ENCODE peak calls at places on chromosomes 7 and 10, in eight cellular contexts. C is left lung, E is astrocyte, Y is right lobe of liver, O is breast epithelium, A is LNCaP clone FGC, H is Peyer's patch, F is neural progenitor cell. W is an unnamed sample.

GRCh38 chr10:58791137-58791536 is 278.5 kb downstream of the BICC1 start:
- DNase-seq in C (no peak), E (peak), Y (no peak), O (no peak), A (no peak), H (no peak), F (no peak), W (peak)

GRCh38 chr7:143384148-143384547 is 3.0 kb downstream of the ZYX start:
- DNase-seq in C (no peak), E (peak), Y (no peak), O (no peak), A (no peak), H (no peak), F (no peak), W (peak)

GRCh38 chr7:93027044-93027443 is 90.7 kb downstream of the SAMD9 start:
- DNase-seq in C (no peak), E (no peak), Y (no peak), O (no peak), A (no peak), H (no peak), F (no peak), W (no peak)

GRCh38 chr7:122902751-122903495 is 16.7 kb upstream of the CADPS2 start:
- DNase-seq in C (no peak), E (no peak), Y (no peak), O (no peak), A (no peak), H (no peak), F (no peak), W (peak)

GRCh38 chr10:133355266-133355665 is 2.6 kb downstream of the FUOM start:
- DNase-seq in C (peak), E (no peak), Y (no peak), O (no peak), A (no peak), H (no peak), F (no peak), W (no peak)

GRCh38 chr10:117757121-117757795 is 214.7 kb downstream of the EMX2 start:
- DNase-seq in C (no peak), E (no peak), Y (no peak), O (no peak), A (no peak), H (no peak), F (no peak), W (no peak)

GRCh38 chr10:5692476-5693358 is 8.1 kb downstream of the TASOR2 start:
- DNase-seq in C (peak), E (peak), Y (peak), O (no peak), A (no peak), H (peak), F (peak), W (peak)

GRCh38 chr7:4849390-4849789 is 12.4 kb downstream of the PAPOLB start:
- DNase-seq in C (no peak), E (peak), Y (no peak), O (no peak), A (peak), H (no peak), F (peak), W (peak)

GRCh38 chr7:15916666-15917388 is 230.3 kb upstream of the MEOX2 start:
- DNase-seq in C (no peak), E (peak), Y (no peak), O (no peak), A (no peak), H (no peak), F (no peak), W (no peak)

GRCh38 chr7:29084832-29085231 is 61.5 kb downstream of the CPVL start:
- DNase-seq in C (no peak), E (no peak), Y (no peak), O (no peak), A (no peak), H (no peak), F (no peak), W (no peak)

GRCh38 chr7:23713285-23714235 is 3.5 kb downstream of the STK31 start:
- DNase-seq in C (no peak), E (peak), Y (no peak), O (no peak), A (no peak), H (no peak), F (no peak), W (peak)

GRCh38 chr7:2934984-2935740 is 91.1 kb upstream of the GNA12 start:
- DNase-seq in C (peak), E (no peak), Y (peak), O (no peak), A (no peak), H (no peak), F (no peak), W (no peak)

GRCh38 chr10:112663181-112663879 is 216.3 kb downstream of the VTI1A start:
- DNase-seq in C (no peak), E (peak), Y (no peak), O (no peak), A (no peak), H (no peak), F (no peak), W (peak)

GRCh38 chr7:93364806-93365205 is 132.6 kb downstream of the VPS50 start:
- DNase-seq in C (no peak), E (no peak), Y (no peak), O (no peak), A (no peak), H (no peak), F (no peak), W (no peak)

GRCh38 chr7:150992833-150993302 is 2.1 kb downstream of the NOS3 start:
- DNase-seq in C (no peak), E (no peak), Y (peak), O (no peak), A (no peak), H (no peak), F (peak), W (no peak)

GRCh38 chr10:88979153-88979562 is 11.4 kb upstream of the FAS start:
- DNase-seq in C (no peak), E (peak), Y (no peak), O (peak), A (no peak), H (no peak), F (peak), W (peak)

GRCh38 chr7:28330384-28331070 is 81.8 kb upstream of the CREB5 start:
- DNase-seq in C (no peak), E (no peak), Y (no peak), O (no peak), A (no peak), H (no peak), F (no peak), W (no peak)

GRCh38 chr7:99679400-99680191 is at the start of gene CYP3A5:
- DNase-seq in C (no peak), E (no peak), Y (peak), O (no peak), A (peak), H (no peak), F (no peak), W (no peak)

GRCh38 chr7:131111081-131111576 is 216.5 kb upstream of the MKLN1 start:
- DNase-seq in C (no peak), E (peak), Y (no peak), O (no peak), A (no peak), H (no peak), F (peak), W (peak)

GRCh38 chr10:119349937-119350513 is 142.7 kb downstream of the GRK5 start:
- DNase-seq in C (no peak), E (no peak), Y (no peak), O (no peak), A (no peak), H (no peak), F (no peak), W (no peak)

GRCh38 chr10:54800677-54801480 is at the start of gene PCDH15:
- DNase-seq in C (no peak), E (peak), Y (peak), O (no peak), A (peak), H (no peak), F (peak), W (peak)

GRCh38 chr10:21022821-21023220 is 125.7 kb upstream of the NEBL start:
- DNase-seq in C (no peak), E (no peak), Y (no peak), O (no peak), A (no peak), H (no peak), F (no peak), W (peak)

GRCh38 chr10:21015838-21016237 is 118.7 kb upstream of the NEBL start:
- DNase-seq in C (no peak), E (no peak), Y (no peak), O (no peak), A (no peak), H (no peak), F (no peak), W (no peak)

GRCh38 chr10:21021843-21022594 is 124.9 kb upstream of the NEBL start:
- DNase-seq in C (no peak), E (no peak), Y (no peak), O (no peak), A (peak), H (no peak), F (peak), W (peak)

GRCh38 chr10:21021231-21021630 is 124.1 kb upstream of the NEBL start:
- DNase-seq in C (no peak), E (no peak), Y (no peak), O (no peak), A (no peak), H (no peak), F (no peak), W (no peak)

GRCh38 chr10:21020545-21020944 is 123.4 kb upstream of the NEBL start:
- DNase-seq in C (no peak), E (no peak), Y (no peak), O (no peak), A (no peak), H (no peak), F (peak), W (peak)
- TF ChIP-seq CTCF in C (no peak), E (no peak), Y (peak), O (no peak), A (peak), H (no peak), F (peak), W (peak)

DNA sequence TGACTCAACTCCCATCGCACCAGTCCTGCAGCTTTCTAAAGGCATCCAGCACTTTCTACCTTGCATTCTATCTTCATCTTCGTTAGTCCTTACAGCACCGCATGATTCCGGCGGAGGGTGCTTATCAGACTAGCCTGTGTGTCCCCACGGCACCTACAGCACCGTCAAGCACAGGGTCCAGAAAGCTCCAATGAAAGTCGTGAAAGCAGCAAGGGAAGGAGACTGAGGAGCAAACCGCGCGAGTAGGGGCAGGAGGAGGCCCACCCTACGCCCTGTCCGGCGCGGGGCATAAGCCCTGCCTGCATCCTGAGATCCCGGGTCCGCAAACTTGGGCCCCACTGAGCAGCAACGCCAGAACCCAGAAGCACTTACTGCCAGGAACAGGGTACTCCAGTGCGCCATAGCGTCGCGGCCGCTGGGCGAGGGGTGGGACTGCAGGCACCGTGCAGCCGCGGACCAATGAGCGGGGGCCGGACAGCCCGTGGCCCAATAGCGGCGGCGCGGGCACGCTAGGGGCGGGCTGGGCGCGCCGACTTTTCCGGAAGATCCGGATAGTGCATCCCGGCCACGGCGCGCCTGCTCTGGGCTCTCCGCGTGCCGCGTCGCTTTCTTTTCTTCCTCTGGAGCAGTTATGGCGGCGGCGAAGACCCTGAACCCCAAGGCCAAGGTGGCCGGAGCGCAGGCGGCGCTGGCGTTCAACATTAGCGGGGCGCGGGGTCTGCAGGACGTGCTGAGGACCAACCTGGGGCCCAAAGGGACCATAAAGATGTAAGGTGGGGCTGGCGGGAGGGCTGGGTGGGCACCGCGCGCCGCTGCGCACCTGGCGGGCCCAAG is 122.1 kb upstream of the VKORC1L1 start:
- DNase-seq in C (peak), E (peak), Y (peak), O (peak), A (peak), H (peak), F (peak), W (peak)
- TF ChIP-seq CTCF in C (peak), E (no peak), Y (peak), O (no peak), A (no peak), H (peak), F (peak), W (no peak)

GRCh38 chr7:105307163-105307672 is 81.5 kb downstream of the SRPK2 start:
- DNase-seq in C (no peak), E (no peak), Y (no peak), O (no peak), A (no peak), H (no peak), F (no peak), W (no peak)

GRCh38 chr7:105306160-105306784 is 82.4 kb downstream of the SRPK2 start:
- DNase-seq in C (no peak), E (no peak), Y (no peak), O (no peak), A (no peak), H (no peak), F (no peak), W (peak)

GRCh38 chr7:105304040-105304895 is 84.5 kb downstream of the SRPK2 start:
- DNase-seq in C (no peak), E (peak), Y (no peak), O (no peak), A (peak), H (no peak), F (no peak), W (peak)

GRCh38 chr7:105305633-105306032 is 83.1 kb downstream of the SRPK2 start:
- DNase-seq in C (no peak), E (no peak), Y (no peak), O (no peak), A (no peak), H (no peak), F (no peak), W (no peak)

DNA sequence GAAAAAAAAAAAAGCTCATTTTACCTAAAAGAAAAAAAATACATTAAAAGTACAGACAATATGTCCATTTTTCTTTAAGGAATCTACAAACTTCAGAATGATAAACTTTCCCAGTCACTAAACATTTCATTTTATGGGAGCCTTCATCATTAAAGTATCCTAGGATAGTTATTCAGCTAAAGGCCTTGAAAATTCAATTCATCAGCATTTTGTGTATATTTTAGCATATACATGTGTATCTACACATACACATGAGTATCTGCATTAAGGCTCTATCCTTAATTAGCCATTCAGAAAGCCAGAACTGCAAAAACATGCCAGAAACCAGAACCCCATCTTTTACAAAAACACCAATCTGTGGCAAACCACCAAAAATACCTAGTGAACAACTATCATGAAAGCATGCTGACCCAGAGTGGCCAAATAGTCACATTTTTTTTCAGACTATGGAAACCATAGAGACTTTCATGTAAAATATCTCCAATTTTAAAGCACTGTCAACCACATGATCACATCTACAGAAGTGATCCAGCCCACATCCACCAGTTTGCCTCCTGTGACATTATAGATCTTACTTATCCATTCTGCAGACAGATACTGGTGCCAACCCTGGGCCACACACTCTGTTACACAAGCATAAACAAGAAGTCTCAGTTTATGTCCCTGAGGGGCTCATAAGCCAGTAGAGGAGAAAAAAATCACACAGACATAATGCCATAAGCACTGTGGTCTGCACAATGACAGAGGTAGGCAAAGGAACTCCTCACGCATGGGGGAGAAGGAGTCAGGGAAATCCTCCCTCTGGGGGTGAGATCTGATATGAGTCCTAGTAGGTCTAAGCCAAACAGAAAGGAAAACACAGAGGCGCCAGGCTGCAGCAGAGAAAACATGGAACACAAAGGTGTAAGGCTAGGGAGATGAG is 79.2 kb downstream of the SRPK2 start:
- DNase-seq in C (no peak), E (no peak), Y (no peak), O (no peak), A (no peak), H (no peak), F (peak), W (no peak)
- TF ChIP-seq CTCF in C (no peak), E (no peak), Y (no peak), O (no peak), A (no peak), H (no peak), F (no peak), W (no peak)

GRCh38 chr7:114405427-114405826 is 9.2 kb upstream of the FOXP2 start:
- DNase-seq in C (no peak), E (no peak), Y (no peak), O (no peak), A (no peak), H (no peak), F (peak), W (peak)
- TF ChIP-seq CTCF in C (peak), E (peak), Y (peak), O (peak), A (peak), H (peak), F (peak), W (peak)

GRCh38 chr7:107643407-107643806 is 17.2 kb upstream of the SLC26A4 start:
- DNase-seq in C (no peak), E (peak), Y (no peak), O (no peak), A (no peak), H (no peak), F (no peak), W (peak)
- TF ChIP-seq CTCF in C (no peak), E (peak), Y (no peak), O (no peak), A (no peak), H (no peak), F (peak), W (no peak)

DNA sequence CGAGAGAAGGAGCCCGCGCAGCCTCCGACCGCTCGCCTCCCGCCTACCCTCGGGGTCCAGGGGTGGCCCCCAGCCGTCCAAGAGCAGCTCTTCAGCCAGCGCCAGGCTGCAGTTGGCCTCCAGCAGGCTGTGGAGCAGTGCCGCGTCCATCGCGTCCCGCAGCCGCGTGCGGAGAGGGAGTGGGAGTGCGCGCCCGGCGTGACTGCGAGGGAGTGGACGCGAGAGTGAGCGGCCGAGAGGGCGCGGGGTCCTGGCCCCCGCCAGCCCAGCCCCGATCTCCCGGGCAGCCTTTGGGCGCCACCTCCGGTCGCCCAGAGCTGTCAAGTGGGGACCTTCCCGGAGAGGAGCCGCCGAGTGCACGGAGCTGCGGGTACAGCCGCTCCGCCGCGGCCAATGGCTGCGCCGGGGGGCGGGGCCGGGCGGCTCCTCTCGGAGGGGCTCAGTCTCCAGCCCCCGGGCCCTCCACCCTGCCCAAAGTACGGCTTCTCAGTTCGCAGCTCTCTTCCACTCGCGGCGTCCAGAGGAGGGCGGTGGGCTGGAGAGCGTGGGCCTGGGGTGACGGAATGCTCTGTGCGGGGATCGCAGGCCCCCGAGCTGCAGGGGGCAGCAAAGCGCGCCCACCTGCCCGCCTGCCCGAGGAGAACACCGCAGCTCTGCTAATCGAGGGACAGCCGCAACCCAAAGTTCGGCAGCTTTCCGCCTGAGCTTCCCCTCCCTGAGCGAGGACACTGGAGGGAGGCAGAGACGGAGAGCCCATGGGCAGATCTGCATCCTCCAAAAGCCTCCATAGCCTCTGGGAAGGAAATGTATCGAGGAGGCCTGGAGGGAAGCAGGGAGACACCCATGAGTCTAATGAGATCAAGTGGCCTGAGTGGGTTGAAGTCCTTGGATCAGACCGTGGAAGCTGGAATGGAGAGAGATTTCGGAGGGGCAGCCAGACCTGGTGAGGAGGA is at the start of gene CRHR2:
- DNase-seq in C (no peak), E (no peak), Y (no peak), O (no peak), A (no peak), H (no peak), F (peak), W (no peak)
- TF ChIP-seq CTCF in C (no peak), E (no peak), Y (no peak), O (peak), A (no peak), H (no peak), F (peak), W (no peak)

W was measured in MCF 10A.